ENCODE peak calls at places on chromosomes 7 and 10, in eight cellular contexts. Q, P, I, V, X, T, K and N are unnamed samples.

GRCh38 chr10:128009768-128010167 is 102.9 kb downstream of the PTPRE start:
- DNase-seq in Q (no peak), P (no peak), I (no peak), V (no peak), X (no peak), T (peak), K (no peak), N (no peak)

GRCh38 chr10:86953747-86954680 is 3.4 kb downstream of the MMRN2 start:
- DNase-seq in Q (peak), P (no peak), I (peak), V (peak), X (no peak), T (peak), K (no peak), N (no peak)

GRCh38 chr7:145324081-145324480 is 488.2 kb upstream of the TPK1 start:
- DNase-seq in Q (no peak), P (no peak), I (no peak), V (no peak), X (no peak), T (no peak), K (no peak), N (no peak)

GRCh38 chr7:117014673-117015133 is 61.4 kb downstream of the ST7 start:
- DNase-seq in Q (peak), P (peak), I (peak), V (peak), X (no peak), T (peak), K (no peak), N (peak)

GRCh38 chr10:124827474-124827873 is 25.9 kb downstream of the ABRAXAS2 start:
- DNase-seq in Q (no peak), P (no peak), I (no peak), V (no peak), X (no peak), T (peak), K (no peak), N (no peak)

GRCh38 chr7:83996879-83997278 is 197.7 kb downstream of the SEMA3A start:
- DNase-seq in Q (no peak), P (no peak), I (no peak), V (no peak), X (no peak), T (no peak), K (no peak), N (no peak)

GRCh38 chr10:1035201-1035600 is 9.5 kb upstream of the IDI2 start:
- DNase-seq in Q (no peak), P (no peak), I (no peak), V (no peak), X (no peak), T (no peak), K (no peak), N (peak)

GRCh38 chr7:139946539-139946938 is 116.2 kb downstream of the PARP12 start:
- DNase-seq in Q (no peak), P (no peak), I (no peak), V (no peak), X (no peak), T (no peak), K (no peak), N (no peak)

GRCh38 chr7:34900891-34901493 is 136.3 kb downstream of the DPY19L1 start:
- DNase-seq in Q (no peak), P (no peak), I (no peak), V (no peak), X (no peak), T (no peak), K (no peak), N (no peak)

GRCh38 chr7:30726296-30727006 is 25.5 kb upstream of the INMT start:
- DNase-seq in Q (no peak), P (no peak), I (no peak), V (no peak), X (no peak), T (no peak), K (no peak), N (no peak)

GRCh38 chr7:128913856-128914565 is 3.5 kb upstream of the KCP start:
- DNase-seq in Q (no peak), P (no peak), I (no peak), V (no peak), X (no peak), T (no peak), K (no peak), N (no peak)

GRCh38 chr10:95456486-95456885 is 104.7 kb downstream of the SORBS1 start:
- DNase-seq in Q (no peak), P (no peak), I (no peak), V (no peak), X (no peak), T (no peak), K (no peak), N (no peak)
- TF ChIP-seq CTCF in Q (no peak), P (no peak), I (no peak), V (peak), X (no peak), T (no peak), K (no peak), N (no peak)

GRCh38 chr10:98169379-98169778 is 34.9 kb downstream of the R3HCC1L start:
- DNase-seq in Q (no peak), P (no peak), I (no peak), V (no peak), X (no peak), T (no peak), K (no peak), N (no peak)
- H3K27ac ChIP-seq in Q (no peak), P (no peak), I (no peak), V (no peak), X (no peak), T (no peak), K (no peak), N (no peak)

DNA sequence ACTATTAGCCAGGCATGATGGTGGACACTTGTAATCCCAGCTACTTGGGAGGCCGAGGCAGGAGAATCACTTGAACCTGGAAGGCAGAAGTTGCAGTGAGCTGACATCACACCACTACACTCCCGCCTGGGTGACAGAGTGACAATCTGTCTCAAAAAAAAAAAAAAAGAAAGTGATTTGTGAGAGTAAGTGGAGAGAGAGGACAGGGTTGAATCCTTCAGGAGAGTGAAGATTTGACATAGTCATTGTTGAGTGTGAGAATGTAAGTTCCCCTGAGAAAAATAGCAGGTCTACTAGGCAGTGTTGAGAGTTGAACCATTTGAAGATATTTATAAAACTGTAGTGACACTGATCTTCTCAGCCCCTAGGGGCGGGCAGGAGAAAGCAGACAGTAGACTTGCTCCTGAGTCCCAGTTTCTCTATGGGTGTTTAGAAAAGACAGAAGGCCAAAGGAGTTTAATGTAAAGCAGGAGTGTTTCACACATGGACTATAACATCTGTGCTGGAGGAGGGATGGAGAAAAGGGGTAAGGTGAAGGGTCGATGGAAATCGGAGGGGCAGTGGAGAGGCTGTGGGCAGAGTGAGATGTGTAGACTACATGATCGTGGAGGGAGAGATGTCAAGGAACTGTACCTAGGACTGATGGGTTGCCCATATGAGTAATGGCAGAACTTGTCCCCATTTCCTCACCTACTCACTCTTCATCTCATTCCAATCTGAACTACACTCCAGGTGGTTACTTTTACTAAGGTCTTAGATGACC is 13.7 kb upstream of the LAMB4 start:
- DNase-seq in Q (no peak), P (no peak), I (no peak), V (no peak), X (no peak), T (no peak), K (no peak), N (no peak)
- TF ChIP-seq CTCF in Q (no peak), P (no peak), I (no peak), V (no peak), X (no peak), T (no peak), K (no peak), N (no peak)

DNA sequence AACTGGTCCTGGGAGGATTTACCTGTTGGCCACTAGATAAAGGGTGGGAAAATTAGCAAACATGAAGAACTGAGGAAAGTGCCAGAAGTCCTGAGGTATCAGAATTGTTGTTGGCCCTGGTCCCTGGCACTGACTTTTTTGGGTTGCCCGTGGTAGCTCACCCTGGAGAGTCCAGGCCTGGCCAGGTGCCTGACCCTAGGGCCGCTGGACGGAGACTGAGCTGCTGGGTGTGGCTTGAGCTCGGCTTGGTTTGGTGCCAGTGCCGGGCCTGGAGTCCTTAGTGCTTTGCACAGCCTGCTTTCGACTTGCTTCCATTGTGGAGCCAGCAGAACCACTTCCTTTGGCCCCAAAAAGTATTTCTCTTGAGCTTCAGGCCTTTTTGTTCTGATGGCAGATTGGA is 12.9 kb downstream of the MDH2 start:
- DNase-seq in Q (no peak), P (peak), I (no peak), V (peak), X (no peak), T (no peak), K (no peak), N (no peak)
- H3K27ac ChIP-seq in Q (no peak), P (no peak), I (no peak), V (no peak), X (no peak), T (no peak), K (no peak), N (no peak)